ENCODE peak calls at places on chromosomes 2 and 18, in eight cellular contexts. W is A549, X is astrocyte of the spinal cord, D is mammary epithelial cell, O is choroid plexus epithelial cell, R is cardiac fibroblast, H is left lung, P is IMR-90. B is an unnamed sample.

GRCh38 chr2:128970332-128971116 is 651.9 kb upstream of the HS6ST1 start:
- DNase-seq in X (no peak), O (no peak), R (no peak), W (no peak), H (no peak), P (no peak), D (no peak), B (no peak)

GRCh38 chr2:46715541-46715940 is 200.1 kb downstream of the MCFD2 start:
- DNase-seq in P (no peak), D (no peak), W (no peak), R (no peak), O (no peak), H (no peak), X (no peak), B (no peak)

GRCh38 chr2:225660262-225661091 is 261.0 kb downstream of the NYAP2 start:
- DNase-seq in X (peak; percentile 70), P (peak; percentile 63), O (peak; percentile 79), D (peak; percentile 48), W (peak; percentile 53), H (peak; percentile 68), R (peak; percentile 72), B (peak; percentile 63)

GRCh38 chr18:31821452-31822171 is 60.9 kb upstream of the SLC25A52 start:
- DNase-seq in H (no peak), P (no peak), O (no peak), X (no peak), R (peak; percentile 17), D (no peak), W (no peak), B (no peak)

GRCh38 chr2:20439193-20439475 is 7.7 kb upstream of the RHOB start:
- DNase-seq in H (peak; percentile 35), X (peak; percentile 45), O (peak; percentile 51), P (peak; percentile 49), R (no peak), D (no peak), W (no peak), B (no peak)

GRCh38 chr2:230968921-230969672 is 26.8 kb upstream of the SPATA3 start:
- DNase-seq in W (no peak), R (no peak), H (no peak), P (no peak), O (no peak), X (no peak), D (no peak), B (no peak)

GRCh38 chr2:31429759-31430438 is 15.4 kb upstream of the XDH start:
- DNase-seq in X (peak; percentile 40), O (no peak), P (peak; percentile 50), W (no peak), D (peak; percentile 97), H (no peak), R (no peak), B (no peak)

GRCh38 chr2:20186855-20187187 is 38.1 kb downstream of the SDC1 start:
- DNase-seq in R (no peak), W (no peak), X (no peak), P (no peak), H (no peak), D (no peak), O (no peak), B (no peak)

GRCh38 chr2:20186078-20186854 is 38.7 kb downstream of the SDC1 start:
- DNase-seq in D (no peak), X (peak; percentile 75), O (peak; percentile 67), R (peak; percentile 18), P (peak; percentile 73), W (peak; percentile 42), H (peak; percentile 72), B (no peak)

GRCh38 chr2:42931147-42931817 is 138.9 kb upstream of the HAAO start:
- DNase-seq in X (no peak), P (no peak), H (no peak), D (no peak), R (no peak), O (no peak), W (no peak), B (no peak)

GRCh38 chr18:49139726-49140125 is 189.0 kb upstream of the SMAD7 start:
- DNase-seq in D (no peak), P (no peak), W (no peak), H (no peak), O (no peak), R (no peak), X (no peak), B (no peak)

GRCh38 chr2:40096360-40096759 is 317.3 kb upstream of the THUMPD2 start:
- DNase-seq in O (peak; percentile 42), W (no peak), P (peak; percentile 85), D (no peak), X (peak; percentile 65), H (no peak), R (peak; percentile 69), B (no peak)

GRCh38 chr2:232139171-232139594 is 177.7 kb downstream of the DIS3L2 start:
- DNase-seq in P (no peak), X (no peak), O (no peak), W (no peak), D (no peak), H (no peak), R (no peak), B (no peak)

GRCh38 chr2:128169497-128169896 is 78.5 kb downstream of the UGGT1 start:
- DNase-seq in D (no peak), R (peak; percentile 86), W (no peak), O (peak; percentile 87), P (peak; percentile 92), H (no peak), X (no peak), B (no peak)

GRCh38 chr18:21112543-21113105 is 1.0 kb upstream of the ROCK1 start:
- DNase-seq in O (no peak), H (no peak), X (no peak), D (no peak), P (peak; percentile 32), W (no peak), R (peak; percentile 15), B (no peak)

GRCh38 chr2:26503238-26503880 is 25.4 kb upstream of the OTOF start:
- DNase-seq in X (peak; percentile 16), O (peak; percentile 48), R (peak; percentile 45), D (peak; percentile 44), P (peak; percentile 11), H (peak; percentile 82), W (peak; percentile 99), B (peak; percentile 94)

GRCh38 chr18:59468821-59469220 is 109.8 kb upstream of the LMAN1 start:
- DNase-seq in O (no peak), X (no peak), H (no peak), W (no peak), R (no peak), P (no peak), D (no peak), B (no peak)

GRCh38 chr2:23550553-23550952 is 165.6 kb downstream of the KLHL29 start:
- DNase-seq in O (no peak), H (no peak), D (no peak), P (peak; percentile 29), R (peak; percentile 37), X (peak; percentile 27), W (no peak), B (no peak)

GRCh38 chr18:34494359-34494696 is 215.8 kb upstream of the DTNA start:
- DNase-seq in D (no peak), H (no peak), O (peak; percentile 0), X (no peak), R (no peak), W (no peak), P (no peak), B (no peak)

DNA sequence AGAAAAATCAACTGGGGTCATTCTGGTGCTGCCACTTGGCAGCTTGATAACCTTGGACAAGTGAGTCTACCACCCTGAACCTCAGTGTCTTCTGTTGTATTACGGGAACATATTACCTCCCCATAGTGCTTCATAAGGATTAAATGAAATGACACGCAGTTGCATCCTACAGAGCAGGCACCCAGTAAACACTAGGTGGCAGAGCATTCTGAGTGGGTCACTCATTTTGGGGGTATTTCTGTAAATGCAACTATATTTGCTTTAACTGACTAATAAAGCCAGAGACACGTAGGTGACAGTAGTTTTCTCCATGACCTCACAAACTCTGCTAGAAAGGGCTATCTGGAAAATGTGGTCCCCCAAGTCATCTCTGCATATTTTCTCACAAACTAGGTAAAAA is 4.7 kb downstream of the CD226 start:
- DNase-seq in P (no peak), D (no peak), R (no peak), W (no peak), X (no peak), H (no peak), O (peak; percentile 22), B (no peak)
- TF ChIP-seq CTCF in P (peak; percentile 18), D (no peak), R (peak; percentile 33), W (no peak), X (peak; percentile 19), H (no peak), O (peak; percentile 61), B (peak; percentile 9)

DNA sequence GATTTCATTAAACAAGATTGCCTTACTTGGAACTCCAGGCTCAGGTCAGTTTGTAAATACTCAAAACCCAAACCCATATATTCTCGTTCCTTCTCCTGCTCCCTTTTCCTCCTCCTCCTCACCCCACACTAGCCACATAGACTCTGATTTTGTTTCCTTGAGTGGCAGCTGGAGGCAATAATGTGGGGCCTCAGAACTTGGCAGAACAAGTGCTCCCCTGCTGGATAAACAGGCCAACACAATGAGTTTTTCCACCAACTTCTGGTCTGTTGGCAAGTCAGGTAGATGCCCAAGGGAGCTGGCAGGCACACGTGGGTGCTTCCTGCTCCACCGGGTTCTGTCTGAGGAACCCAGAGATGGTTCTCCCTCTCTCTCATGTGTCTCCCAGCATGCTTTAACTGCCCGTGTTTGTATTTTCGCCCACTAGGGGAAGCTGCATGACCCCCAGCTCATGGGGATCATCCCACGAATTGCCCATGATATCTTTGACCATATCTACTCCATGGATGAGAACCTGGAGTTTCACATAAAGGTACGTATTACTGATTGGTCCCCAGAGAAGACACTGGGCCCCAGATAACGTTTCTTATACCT is 61.9 kb downstream of the KIF5C start:
- DNase-seq in P (no peak), W (no peak), O (peak; percentile 4), H (no peak), X (no peak), R (no peak), D (no peak), B (no peak)
- TF ChIP-seq CTCF in P (no peak), W (no peak), O (peak; percentile 16), H (no peak), X (no peak), R (no peak), D (no peak), B (no peak)

DNA sequence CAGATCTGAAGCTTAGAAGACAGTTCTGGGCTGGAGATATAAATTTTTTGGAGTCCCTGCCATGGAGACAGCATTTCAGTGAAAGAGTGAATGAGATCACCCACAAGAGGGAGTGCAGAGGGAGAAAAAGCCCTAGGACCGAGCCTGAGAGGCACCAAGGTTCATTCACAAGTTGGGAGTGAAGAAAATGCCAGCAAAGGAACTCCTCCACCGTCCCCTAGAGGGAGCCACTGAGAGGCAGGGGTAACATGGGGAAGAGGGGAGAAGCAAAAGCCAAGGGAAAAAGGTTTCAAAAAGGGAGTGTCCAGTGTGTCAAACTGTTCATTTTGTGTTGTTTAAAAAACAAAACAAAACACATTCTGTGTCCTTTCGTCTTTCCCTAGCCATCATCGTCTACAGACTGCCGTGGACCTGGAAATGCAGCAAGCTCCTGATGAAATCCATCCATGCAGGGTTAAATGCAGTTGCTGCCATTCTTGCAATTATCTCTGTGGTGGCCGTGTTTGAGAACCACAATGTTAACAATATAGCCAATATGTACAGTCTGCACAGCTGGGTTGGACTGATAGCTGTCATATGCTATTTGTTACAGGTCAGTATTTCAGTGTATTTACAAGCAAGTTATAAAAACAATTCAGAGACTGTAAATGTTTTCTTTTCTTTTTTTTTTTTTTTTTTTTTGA is 19.1 kb downstream of the CYBRD1 start:
- DNase-seq in X (no peak), O (no peak), R (no peak), W (no peak), P (no peak), D (no peak), H (no peak), B (no peak)
- TF ChIP-seq CTCF in X (peak; percentile 42), O (peak; percentile 56), R (peak; percentile 58), W (peak; percentile 45), P (peak; percentile 25), D (peak; percentile 58), H (peak; percentile 26), B (peak; percentile 33)

GRCh38 chr2:239002960-239003932 is 155.4 kb downstream of the TWIST2 start:
- DNase-seq in H (no peak), D (peak; percentile 37), X (peak; percentile 19), W (no peak), R (peak; percentile 76), P (peak; percentile 65), O (peak; percentile 69), B (no peak)
- TF ChIP-seq CTCF in H (no peak), D (peak; percentile 15), X (peak; percentile 24), W (no peak), R (peak; percentile 22), P (peak; percentile 64), O (peak; percentile 52), B (no peak)

B was measured in GM13976.